ENCODE peak calls at places on chromosomes 6 and 20, in four cellular contexts. D is G401, G is chondrocyte, R is lung microvascular endothelial cell. J is an unnamed sample.

GRCh38 chr20:48919882-48920526 is 1.5 kb upstream of the ARFGEF2 start:
- DNase-seq in D (no peak), R (no peak), G (no peak), J (no peak)

GRCh38 chr6:20269147-20269546 is 56.9 kb upstream of the MBOAT1 start:
- DNase-seq in R (no peak), G (no peak), D (no peak), J (no peak)

GRCh38 chr6:139334791-139335446 is 39.5 kb downstream of the CITED2 start:
- DNase-seq in G (no peak), D (no peak), R (peak; percentile 93), J (peak; percentile 93)

GRCh38 chr6:18405477-18406293 is 18.5 kb downstream of the RNF144B start:
- DNase-seq in R (peak; percentile 94), D (no peak), G (no peak), J (peak; percentile 93)

GRCh38 chr6:108799791-108800190 is 48.4 kb upstream of the ARMC2 start:
- DNase-seq in G (no peak), R (no peak), D (peak; percentile 39), J (no peak)

GRCh38 chr20:45060341-45060740 is 40.6 kb downstream of the KCNS1 start:
- DNase-seq in G (no peak), D (no peak), R (no peak), J (no peak)

GRCh38 chr6:83247471-83247870 is 54.3 kb downstream of the RWDD2A start:
- DNase-seq in G (no peak), D (no peak), R (no peak), J (peak; percentile 56)

GRCh38 chr6:35238843-35239289 is 20.7 kb upstream of the ZNF76 start:
- DNase-seq in R (peak; percentile 30), D (no peak), G (no peak), J (peak; percentile 51)

GRCh38 chr6:34671801-34672656 is 24.5 kb downstream of the ILRUN start:
- DNase-seq in D (no peak), G (no peak), R (peak; percentile 72), J (peak; percentile 33)

GRCh38 chr6:153032255-153032882 is 29.9 kb upstream of the MTRF1L start:
- DNase-seq in G (no peak), R (peak; percentile 75), D (peak; percentile 37), J (peak; percentile 86)

GRCh38 chr20:63533871-63534393 is 3.2 kb downstream of the PTK6 start:
- DNase-seq in D (no peak), G (no peak), R (no peak), J (no peak)

GRCh38 chr6:45855642-45856408 is 159.8 kb downstream of the CLIC5 start:
- DNase-seq in D (no peak), R (no peak), G (no peak), J (no peak)

GRCh38 chr6:33590531-33591198 is 10.6 kb upstream of the BAK1 start:
- DNase-seq in D (no peak), R (peak; percentile 45), G (no peak), J (no peak)

GRCh38 chr20:32457476-32457986 is 99.4 kb downstream of the ASXL1 start:
- DNase-seq in G (no peak), R (peak; percentile 57), D (peak; percentile 87), J (peak; percentile 65)

GRCh38 chr6:95094751-95095150 is 482.6 kb upstream of the MANEA start:
- DNase-seq in R (peak; percentile 21), G (no peak), D (no peak), J (peak; percentile 70)

GRCh38 chr20:63945921-63946920 is 10.0 kb downstream of the UCKL1 start:
- DNase-seq in R (no peak), G (no peak), D (no peak), J (no peak)

J was measured in choroid plexus epithelial cell.